ENCODE peak calls at places on chromosome 19, in eight cellular contexts. V is IMR-90, X is ovary, R is thoracic aorta, B is RWPE1, I is tibial artery, Q is MM.1S, D is neural progenitor cell. O is an unnamed sample.

GRCh38 chr19:5612891-5613290 is 9.7 kb downstream of the SAFB2 start:
- DNase-seq in V (no peak), X (no peak), R (no peak), B (no peak), I (no peak), Q (no peak), D (no peak), O (no peak)

GRCh38 chr19:12872941-12873890 is 8.0 kb downstream of the DNASE2 start:
- DNase-seq in V (peak; percentile 37), X (peak; percentile 86), R (no peak), B (peak; percentile 94), I (peak; percentile 36), Q (peak; percentile 25), D (peak; percentile 21), O (peak; percentile 58)

GRCh38 chr19:29622191-29623070 is 16.3 kb downstream of the POP4 start:
- DNase-seq in V (no peak), X (no peak), R (no peak), B (no peak), I (no peak), Q (peak; percentile 34), D (peak; percentile 70), O (no peak)

GRCh38 chr19:41095703-41096102 is 7.5 kb downstream of the CYP2A13 start:
- DNase-seq in V (no peak), X (no peak), R (no peak), B (no peak), I (no peak), Q (no peak), D (no peak), O (no peak)

GRCh38 chr19:35138305-35138799 is 272 bp upstream of the FXYD1 start:
- DNase-seq in V (no peak), X (peak; percentile 77), R (no peak), B (no peak), I (peak; percentile 70), Q (no peak), D (no peak), O (no peak)

GRCh38 chr19:5897189-5897969 is 6.2 kb downstream of the NDUFA11 start:
- DNase-seq in V (no peak), X (no peak), R (no peak), B (no peak), I (no peak), Q (no peak), D (no peak), O (no peak)

GRCh38 chr19:31121501-31121900 is 227.7 kb downstream of the TSHZ3 start:
- DNase-seq in V (no peak), X (no peak), R (no peak), B (no peak), I (no peak), Q (no peak), D (no peak), O (no peak)

GRCh38 chr19:42422576-42423461 is 4.4 kb downstream of the LIPE start:
- DNase-seq in V (no peak), X (peak; percentile 73), R (no peak), B (peak; percentile 61), I (no peak), Q (peak; percentile 51), D (no peak), O (peak; percentile 71)

GRCh38 chr19:56976300-56976699 is 135.8 kb upstream of the PEG3 start:
- DNase-seq in V (no peak), X (no peak), R (no peak), B (no peak), I (no peak), Q (no peak), D (no peak), O (no peak)

GRCh38 chr19:9850235-9850959 is 15.3 kb downstream of the PIN1 start:
- DNase-seq in V (no peak), X (no peak), R (no peak), B (no peak), I (no peak), Q (no peak), D (no peak), O (no peak)

GRCh38 chr19:5172859-5173577 is 167.6 kb downstream of the PTPRS start:
- DNase-seq in V (peak; percentile 98), X (no peak), R (peak; percentile 32), B (peak; percentile 94), I (peak; percentile 58), Q (no peak), D (no peak), O (peak; percentile 95)

GRCh38 chr19:7293795-7294570 is at the start of gene INSR:
- DNase-seq in V (peak; percentile 84), X (peak; percentile 92), R (peak; percentile 53), B (peak; percentile 85), I (peak; percentile 87), Q (peak; percentile 97), D (peak; percentile 93), O (peak; percentile 31)

GRCh38 chr19:38718747-38719543 is 25.3 kb downstream of the CAPN12 start:
- DNase-seq in V (no peak), X (no peak), R (no peak), B (no peak), I (peak; percentile 75), Q (no peak), D (peak; percentile 44), O (no peak)

GRCh38 chr19:32407004-32407992 is 1.7 kb downstream of the DPY19L3 start:
- DNase-seq in V (peak; percentile 37), X (peak; percentile 67), R (no peak), B (peak; percentile 29), I (peak; percentile 23), Q (no peak), D (no peak), O (peak; percentile 1)

GRCh38 chr19:44111910-44112463 is 1.2 kb upstream of the ZNF225 start:
- DNase-seq in V (peak; percentile 92), X (no peak), R (no peak), B (peak; percentile 4), I (no peak), Q (no peak), D (peak; percentile 84), O (peak; percentile 78)

GRCh38 chr19:49201042-49201441 is 43.5 kb downstream of the TRPM4 start:
- DNase-seq in V (no peak), X (no peak), R (no peak), B (no peak), I (no peak), Q (no peak), D (no peak), O (no peak)

GRCh38 chr19:35797663-35798062 is 15.0 kb downstream of the PRODH2 start:
- DNase-seq in V (no peak), X (no peak), R (no peak), B (no peak), I (no peak), Q (no peak), D (peak; percentile 51), O (no peak)

GRCh38 chr19:35025969-35026368 is 4.3 kb upstream of the SCN1B start:
- DNase-seq in V (no peak), X (no peak), R (no peak), B (no peak), I (no peak), Q (no peak), D (no peak), O (no peak)

GRCh38 chr19:11479470-11480080 is 1.3 kb downstream of the ELAVL3 start:
- DNase-seq in V (no peak), X (no peak), R (no peak), B (peak; percentile 45), I (no peak), Q (no peak), D (peak; percentile 85), O (no peak)

GRCh38 chr19:6667114-6667627 is 2.8 kb downstream of the TNFSF14 start:
- DNase-seq in V (no peak), X (no peak), R (no peak), B (peak; percentile 77), I (no peak), Q (no peak), D (no peak), O (no peak)

GRCh38 chr19:28553005-28553404 is 659.9 kb downstream of the UQCRFS1 start:
- DNase-seq in V (no peak), X (no peak), R (no peak), B (no peak), I (no peak), Q (no peak), D (no peak), O (no peak)

GRCh38 chr19:19443902-19444693 is 38.6 kb downstream of the GATAD2A start:
- DNase-seq in V (no peak), X (no peak), R (no peak), B (no peak), I (no peak), Q (no peak), D (no peak), O (no peak)

GRCh38 chr19:3336680-3337523 is 29.5 kb upstream of the NFIC start:
- DNase-seq in V (peak; percentile 48), X (peak; percentile 95), R (peak; percentile 70), B (no peak), I (peak; percentile 90), Q (no peak), D (no peak), O (no peak)
- H3K27ac ChIP-seq in V (peak overlapping the region; percentile 56), X (peak overlapping the region; percentile 90), R (peak overlapping the region; percentile 92), B (peak overlapping the region; percentile 100), I (peak overlapping the region; percentile 88), Q (no peak overlapping the region), D (no peak overlapping the region), O (no peak overlapping the region)

GRCh38 chr19:45779231-45780145 is 2.8 kb downstream of the DMPK start:
- DNase-seq in V (no peak), X (peak; percentile 97), R (peak; percentile 70), B (peak; percentile 91), I (peak; percentile 86), Q (peak; percentile 84), D (peak; percentile 96), O (peak; percentile 83)
- TF ChIP-seq CTCF in V (no peak), X (peak; percentile 60), R (peak; percentile 34), B (peak; percentile 93), I (peak; percentile 54), Q (peak; percentile 64), D (peak; percentile 85), O (peak; percentile 87)

DNA sequence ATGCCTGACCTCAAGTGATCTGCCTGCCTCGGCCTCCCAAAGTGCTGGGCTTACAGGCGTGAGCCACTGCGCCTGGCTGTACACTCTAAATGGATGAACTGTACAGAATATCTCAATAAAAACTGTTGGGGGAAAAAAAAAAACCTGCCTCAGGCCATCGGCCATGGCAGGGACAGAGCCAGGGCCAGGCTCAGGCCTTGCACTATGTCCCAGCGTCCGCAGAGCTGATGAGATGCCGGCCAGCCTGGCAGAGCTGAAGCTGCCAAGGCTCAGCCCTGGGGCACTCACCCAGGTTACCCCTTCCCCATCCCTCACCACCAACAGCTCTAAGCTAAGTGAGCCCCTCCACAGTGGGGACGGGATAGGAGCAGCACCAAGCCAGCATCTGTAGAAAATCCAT is 6.1 kb downstream of the PPP6R1 start:
- DNase-seq in V (no peak), X (no peak), R (no peak), B (no peak), I (no peak), Q (no peak), D (no peak), O (no peak)
- H3K27ac ChIP-seq in V (no peak overlapping the region), X (no peak overlapping the region), R (no peak overlapping the region), B (peak overlapping the region; percentile 99), I (no peak overlapping the region), Q (peak overlapping the region; percentile 95), D (no peak overlapping the region), O (no peak overlapping the region)

GRCh38 chr19:16447015-16447384 is 24.8 kb downstream of the EPS15L1 start:
- DNase-seq in V (peak; percentile 91), X (peak; percentile 69), R (no peak), B (peak; percentile 64), I (peak; percentile 91), Q (no peak), D (no peak), O (peak; percentile 54)
- TF ChIP-seq CTCF in V (no peak), X (no peak), R (no peak), B (no peak), I (no peak), Q (no peak), D (no peak), O (no peak)

O was measured in foreskin keratinocyte.